ENCODE peak calls at places on chromosomes 13 and 19, in seven cellular contexts. Z is anterior cingulate cortex, I is HEK293T, C is HuH-7.5, L is activated gamma-delta T cell treated with Interleukin-2 at 50 U/mL for 16 hours, U is M059J, F is IMR-90. T is an unnamed sample.

GRCh38 chr13:114067886-114068722 is 64.3 kb downstream of the RASA3 start:
- DNase-seq in Z (no peak), U (no peak), C (no peak), L (peak), F (no peak), I (no peak), T (no peak)

GRCh38 chr13:110422913-110423688 is 116.0 kb downstream of the COL4A2 start:
- DNase-seq in I (no peak), F (no peak), L (no peak), U (no peak), C (no peak), Z (no peak), T (no peak)

GRCh38 chr19:11299946-11300810 is 4.2 kb downstream of the TSPAN16 start:
- DNase-seq in I (no peak), F (no peak), U (no peak), C (no peak), L (no peak), Z (peak), T (no peak)

GRCh38 chr13:35865341-35866240 is 265.6 kb downstream of the DCLK1 start:
- DNase-seq in U (no peak), F (no peak), C (no peak), Z (no peak), I (no peak), L (no peak), T (no peak)

GRCh38 chr13:29591310-29591709 is 4.2 kb downstream of the SLC7A1 start:
- DNase-seq in F (peak), I (no peak), C (no peak), Z (no peak), L (no peak), U (peak), T (no peak)

GRCh38 chr19:44588753-44589112 is 24.6 kb upstream of the IGSF23 start:
- DNase-seq in U (peak), L (no peak), F (no peak), C (no peak), I (no peak), Z (no peak), T (no peak)

GRCh38 chr19:57664269-57665127 is 4.2 kb upstream of the ZSCAN4 start:
- DNase-seq in C (peak), Z (peak), F (peak), I (peak), L (no peak), U (peak), T (peak)

GRCh38 chr13:97810152-97810551 is 143.3 kb upstream of the IPO5 start:
- DNase-seq in Z (no peak), L (no peak), U (peak), F (peak), I (no peak), C (no peak), T (no peak)

GRCh38 chr19:980133-980998 is 3.8 kb upstream of the WDR18 start:
- DNase-seq in U (no peak), Z (no peak), L (no peak), F (no peak), C (peak), I (no peak), T (peak)

GRCh38 chr13:24361852-24362366 is 52.5 kb downstream of the C1QTNF9 start:
- DNase-seq in C (no peak), F (no peak), L (no peak), U (no peak), I (no peak), Z (no peak), T (no peak)

GRCh38 chr19:3243851-3244700 is 19.6 kb downstream of the CELF5 start:
- DNase-seq in Z (no peak), F (peak), U (peak), I (peak), L (peak), C (peak), T (peak)

GRCh38 chr19:31598730-31599238 is 249.5 kb upstream of the TSHZ3 start:
- DNase-seq in Z (no peak), L (no peak), I (no peak), C (no peak), F (no peak), U (no peak), T (no peak)

GRCh38 chr19:37217533-37217854 is 520 bp upstream of the ZNF383 start:
- DNase-seq in F (no peak), C (peak), L (no peak), Z (no peak), U (no peak), I (peak), T (peak)

GRCh38 chr13:43240278-43240677 is 216.9 kb downstream of the DNAJC15 start:
- DNase-seq in Z (no peak), L (no peak), F (no peak), I (no peak), U (no peak), C (no peak), T (no peak)